ENCODE peak calls at places on chromosomes 2 and 18, in nine cellular contexts. W is T-helper 2 cell treated with Interferon-gamma antibody and Interleukin-4, amounts not matched to agents 5 μg/mL and 100 μg/mL, for 36 hours; O is ovary; P is T-helper 9 cell; E is stimulated activated CD8-positive, alpha-beta memory T cell treated with anti-CD3 and anti-CD28 coated beads, Interleukin-4, amount 100 ng/mL, for 24 hours; V is coronary artery; A is WTC11; G is cardiac muscle cell; Y is EH. Z is an unnamed sample.

GRCh38 chr2:133566967-133567645 is 1.2 kb downstream of the NCKAP5 start:
- DNase-seq in V (no peak), E (no peak), P (no peak), G (peak), A (no peak), O (no peak), W (no peak), Y (peak), Z (peak)

GRCh38 chr2:27018142-27018541 is 14.6 kb upstream of the TMEM214 start:
- DNase-seq in E (no peak), P (no peak), O (no peak), W (no peak), A (no peak), G (no peak), Y (no peak), V (no peak), Z (no peak)

GRCh38 chr18:46393230-46393629 is 263.8 kb downstream of the LOXHD1 start:
- DNase-seq in Y (no peak), A (peak), O (no peak), E (no peak), P (no peak), G (no peak), W (no peak), V (no peak), Z (no peak)

GRCh38 chr2:227509824-227510619 is 38.1 kb downstream of the AGFG1 start:
- DNase-seq in V (no peak), P (no peak), Y (peak), E (no peak), G (peak), W (no peak), A (no peak), O (no peak), Z (no peak)

GRCh38 chr18:76493213-76494107 is 1.6 kb downstream of the ZNF516 start:
- DNase-seq in Y (peak), P (no peak), V (no peak), O (peak), E (no peak), W (no peak), G (peak), A (no peak), Z (no peak)

GRCh38 chr18:5456577-5457466 is 87.0 kb downstream of the EPB41L3 start:
- DNase-seq in W (no peak), O (no peak), A (peak), G (peak), E (no peak), V (no peak), P (no peak), Y (no peak), Z (peak)

GRCh38 chr2:107529146-107529545 is 297.5 kb upstream of the RGPD4 start:
- DNase-seq in A (no peak), O (no peak), P (no peak), W (no peak), E (no peak), V (no peak), G (peak), Y (no peak), Z (no peak)

GRCh38 chr18:12242658-12243260 is 11.4 kb upstream of the CIDEA start:
- DNase-seq in E (no peak), G (no peak), O (no peak), V (peak), W (no peak), P (no peak), A (no peak), Y (no peak), Z (no peak)

GRCh38 chr2:113103958-113104627 is 23.3 kb upstream of the IL1RN start:
- DNase-seq in V (peak), Y (no peak), E (no peak), G (peak), P (no peak), W (peak), A (no peak), O (no peak), Z (no peak)

GRCh38 chr18:2002178-2002577 is 569.1 kb downstream of the METTL4 start:
- DNase-seq in A (no peak), E (no peak), G (peak), W (no peak), V (no peak), P (no peak), Y (no peak), O (no peak), Z (no peak)

GRCh38 chr2:150080115-150080514 is 407.4 kb downstream of the RND3 start:
- DNase-seq in P (no peak), W (no peak), Y (peak), A (no peak), O (no peak), G (peak), V (no peak), E (no peak), Z (no peak)

GRCh38 chr2:55107428-55107827 is 57.2 kb upstream of the RTN4 start:
- DNase-seq in V (no peak), A (no peak), W (no peak), G (peak), Y (peak), E (no peak), O (no peak), P (no peak), Z (no peak)

GRCh38 chr2:56244911-56245530 is 61.2 kb downstream of the CCDC85A start:
- DNase-seq in E (no peak), W (no peak), P (no peak), A (no peak), G (no peak), V (no peak), O (no peak), Y (peak), Z (no peak)

GRCh38 chr2:85839461-85839860 is 49.3 kb downstream of the ST3GAL5 start:
- DNase-seq in V (no peak), Y (no peak), A (no peak), W (no peak), G (no peak), P (no peak), E (no peak), O (no peak), Z (no peak)

Z was measured in dorsolateral prefrontal cortex.